ENCODE peak calls at places on chromosomes 3 and 15, in six cellular contexts. V is HepG2, F is K562, Z is H1, I is GM12878, X is SK-N-SH. Y is an unnamed sample.
A peak's percentile ranks its signal among the peaks of the same experiment; 100 is the strongest.

GRCh38 chr3:95715137-95715536 is 1099.3 kb upstream of the EPHA6 start:
- DNase-seq in V (no peak), F (no peak), X (no peak), I (no peak), Z (no peak), Y (no peak)

GRCh38 chr15:38559908-38560307 is 4.7 kb downstream of the RASGRP1 start:
- DNase-seq in X (peak; percentile 56), F (no peak), Z (no peak), V (no peak), I (no peak), Y (no peak)

GRCh38 chr15:77905301-77905920 is 172.1 kb downstream of the TBC1D2B start:
- DNase-seq in I (no peak), F (no peak), Z (no peak), V (no peak), X (no peak), Y (no peak)

GRCh38 chr3:13002398-13003124 is 70.7 kb downstream of the IQSEC1 start:
- DNase-seq in Z (no peak), X (no peak), V (no peak), I (peak; percentile 89), F (no peak), Y (no peak)

GRCh38 chr3:125039041-125039896 is 16.5 kb downstream of the HEG1 start:
- DNase-seq in V (no peak), I (no peak), F (no peak), Z (no peak), X (no peak), Y (no peak)

GRCh38 chr3:47057212-47057671 is 77.8 kb downstream of the NBEAL2 start:
- DNase-seq in F (no peak), X (no peak), I (no peak), Z (no peak), V (no peak), Y (peak; percentile 31)

GRCh38 chr3:141796436-141797166 is 33.4 kb downstream of the GRK7 start:
- DNase-seq in Z (no peak), V (no peak), I (peak; percentile 63), X (no peak), F (no peak), Y (no peak)

GRCh38 chr15:86892774-86893449 is 813.2 kb downstream of the AGBL1 start:
- DNase-seq in F (no peak), Z (no peak), V (no peak), I (no peak), X (no peak), Y (no peak)

GRCh38 chr15:81848701-81849100 is 197.1 kb downstream of the MEX3B start:
- DNase-seq in X (no peak), F (no peak), V (no peak), I (no peak), Z (no peak), Y (no peak)

GRCh38 chr3:32781211-32781968 is 36.4 kb upstream of the TRIM71 start:
- DNase-seq in F (peak; percentile 90), I (peak; percentile 26), X (peak; percentile 95), Z (peak; percentile 94), V (peak; percentile 83), Y (peak; percentile 68)

GRCh38 chr3:12663311-12663935 is 494 bp downstream of the RAF1 start:
- DNase-seq in I (no peak), F (no peak), V (no peak), X (peak; percentile 78), Z (no peak), Y (no peak)

GRCh38 chr3:93973160-93974126 is at the start of gene PROS1:
- DNase-seq in F (peak; percentile 79), V (peak; percentile 85), I (no peak), X (peak; percentile 86), Z (peak; percentile 74), Y (peak; percentile 68)

GRCh38 chr15:41967506-41968206 is 4.7 kb downstream of the EHD4 start:
- DNase-seq in I (peak; percentile 45), X (no peak), F (no peak), V (no peak), Z (no peak), Y (peak; percentile 36)

GRCh38 chr3:49593046-49593445 is 38.8 kb downstream of the BSN start:
- DNase-seq in I (no peak), F (no peak), V (no peak), Z (no peak), X (no peak), Y (peak; percentile 39)

GRCh38 chr3:34382859-34383258 is 584.4 kb downstream of the PDCD6IP start:
- DNase-seq in X (no peak), Z (no peak), I (no peak), V (no peak), F (no peak), Y (no peak)

GRCh38 chr3:14210843-14211594 is 32.4 kb downstream of the LSM3 start:
- DNase-seq in X (no peak), F (no peak), Z (no peak), V (no peak), I (no peak), Y (peak; percentile 87)

GRCh38 chr15:69390575-69390974 is 23.6 kb upstream of the KIF23 start:
- DNase-seq in F (no peak), V (no peak), X (no peak), I (no peak), Z (no peak), Y (peak; percentile 77)

GRCh38 chr15:51971353-51972133 is at the start of gene LEO1:
- DNase-seq in F (peak; percentile 91), X (peak; percentile 89), I (peak; percentile 88), V (peak; percentile 96), Z (peak; percentile 83), Y (peak; percentile 98)

GRCh38 chr3:67075295-67075694 is 77.2 kb downstream of the KBTBD8 start:
- DNase-seq in I (no peak), V (no peak), X (no peak), F (no peak), Z (no peak), Y (no peak)

GRCh38 chr15:75712668-75713337 is at the start of gene CSPG4:
- DNase-seq in F (peak; percentile 62), I (no peak), V (no peak), X (no peak), Z (peak; percentile 72), Y (peak; percentile 73)

GRCh38 chr3:115169808-115170207 is 22.7 kb upstream of the ZBTB20 start:
- DNase-seq in X (no peak), I (no peak), Z (no peak), F (no peak), V (no peak), Y (no peak)

GRCh38 chr3:155065537-155065936 is 14.6 kb upstream of the MME start:
- DNase-seq in V (no peak), I (no peak), F (peak; percentile 22), X (no peak), Z (no peak), Y (peak; percentile 88)

GRCh38 chr15:48851956-48852355 is 26.0 kb upstream of the EID1 start:
- DNase-seq in V (no peak), I (no peak), X (no peak), Z (no peak), F (peak; percentile 44), Y (no peak)

DNA sequence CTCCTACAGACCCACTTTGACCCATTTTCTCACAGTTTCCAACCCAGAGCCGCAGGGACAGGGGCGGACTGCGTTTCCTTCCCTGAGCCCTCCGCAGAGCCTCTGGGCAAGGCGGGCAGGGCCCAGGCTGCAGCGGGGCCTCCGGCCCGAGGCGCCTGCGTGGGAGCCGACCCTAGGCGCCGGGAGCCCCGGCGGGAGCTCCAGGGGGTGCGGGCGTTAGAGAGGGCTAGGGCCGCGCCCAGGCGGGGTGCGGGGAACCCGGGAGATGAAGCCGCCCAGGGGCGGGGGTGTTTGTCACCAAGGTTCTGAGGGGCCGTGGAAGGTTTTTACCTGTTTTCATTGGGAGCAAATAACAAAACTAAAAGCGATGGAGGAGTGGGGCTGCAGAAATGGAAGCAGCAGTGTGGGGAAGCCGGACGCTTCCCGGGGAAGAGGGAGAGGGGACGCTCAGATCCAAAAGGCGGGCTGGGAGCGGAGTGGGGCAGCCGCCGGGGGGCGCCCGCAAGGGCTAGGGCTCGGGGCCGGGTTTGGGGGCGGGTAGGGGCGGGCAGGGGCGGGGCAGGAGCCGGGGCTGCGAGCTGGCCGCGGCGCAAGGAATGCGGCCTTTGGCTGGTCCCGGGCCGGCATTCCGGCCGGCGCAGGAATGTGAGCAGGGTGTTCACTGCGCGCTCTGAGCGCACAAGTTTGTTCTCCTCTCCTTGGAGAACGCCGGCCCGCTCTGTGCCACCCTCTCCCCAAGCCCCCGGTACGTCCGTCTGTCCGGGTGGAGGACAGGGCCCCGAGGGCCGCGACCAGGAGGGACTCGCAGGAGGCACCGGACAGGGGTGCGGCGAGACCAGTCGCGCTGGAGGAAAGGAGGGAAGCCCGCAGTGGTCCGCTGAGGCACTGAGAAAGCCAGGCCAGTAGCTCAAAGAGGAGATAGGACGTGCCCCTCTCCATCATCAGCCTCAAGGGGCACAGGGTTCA is 61.1 kb downstream of the AMOTL2 start:
- DNase-seq in I (no peak), V (peak; percentile 62), F (peak; percentile 41), X (no peak), Z (peak; percentile 88), Y (peak; percentile 76)
- H2AFZ ChIP-seq in I (no peak overlapping the region), V (no peak overlapping the region), F (peak overlapping the region; percentile 32), X (no peak overlapping the region), Z (peak overlapping the region; percentile 54), Y (peak overlapping the region; percentile 86)

DNA sequence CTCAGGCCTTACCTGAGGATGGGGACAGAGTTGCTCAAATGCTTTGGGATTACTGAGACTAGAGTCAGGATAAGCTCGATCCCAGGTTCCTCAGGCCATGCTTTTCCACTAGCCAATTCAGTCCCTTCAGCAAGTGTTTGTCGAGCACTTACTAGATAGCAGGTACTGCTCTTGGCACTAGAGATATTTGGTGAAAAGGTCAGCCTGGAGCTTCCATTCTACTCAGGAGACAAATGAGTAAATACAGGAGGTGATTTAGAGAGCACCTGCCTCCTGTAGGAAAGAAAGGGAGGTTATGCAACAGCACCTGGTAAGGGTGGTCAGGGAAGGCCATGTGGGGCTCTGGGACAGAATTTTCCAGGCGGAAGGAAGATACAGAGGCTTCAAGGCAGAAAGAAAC is 99.9 kb downstream of the CACNA1D start:
- DNase-seq in V (no peak), I (no peak), F (no peak), X (no peak), Z (peak; percentile 11), Y (no peak)
- TF ChIP-seq RFX5 in V (no peak), I (no peak), F (no peak), X (no peak), Z (no peak), Y (no peak)

DNA sequence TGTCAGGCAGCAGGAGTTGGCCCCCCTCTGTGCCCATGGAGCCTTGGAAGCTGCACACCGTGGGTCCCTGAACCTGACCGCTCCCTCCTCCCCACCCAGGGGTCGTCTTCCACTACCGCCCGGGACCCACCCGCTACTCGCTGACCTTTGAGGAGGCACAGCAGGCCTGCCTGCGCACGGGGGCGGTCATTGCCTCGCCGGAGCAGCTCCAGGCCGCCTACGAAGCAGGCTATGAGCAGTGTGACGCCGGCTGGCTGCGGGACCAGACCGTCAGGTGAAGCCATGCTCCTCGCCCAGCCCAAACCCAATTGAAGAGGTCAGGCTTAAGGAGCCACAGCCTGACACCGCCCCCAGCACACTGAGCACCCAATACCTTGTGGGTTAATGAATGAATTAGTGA is 43.9 kb downstream of the ACAN start:
- DNase-seq in X (no peak), Z (no peak), F (no peak), I (no peak), V (no peak), Y (no peak)
- H2AFZ ChIP-seq in X (no peak overlapping the region), Z (no peak overlapping the region), F (no peak overlapping the region), I (no peak overlapping the region), V (no peak overlapping the region), Y (peak overlapping the region; percentile 33)

DNA sequence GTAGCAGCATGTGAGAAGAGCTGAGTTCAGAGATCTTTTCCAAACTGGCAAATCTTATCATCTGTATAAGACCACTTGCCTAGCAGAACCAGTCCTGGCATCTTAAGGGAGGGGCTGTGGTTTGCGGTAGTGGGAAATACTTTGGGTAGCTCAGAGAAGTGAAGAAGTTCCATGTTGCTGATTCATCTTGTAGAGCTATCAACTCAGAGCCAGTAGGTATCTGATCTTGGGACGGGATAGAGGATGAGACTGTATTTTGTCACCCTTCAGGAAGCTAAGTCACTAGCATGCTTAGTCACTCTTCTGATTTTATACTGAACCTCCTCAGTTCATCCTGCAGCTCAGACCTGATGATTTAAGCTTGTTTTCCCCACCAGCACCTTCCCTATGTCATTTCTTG is 211.4 kb downstream of the NR1D2 start:
- DNase-seq in V (no peak), X (no peak), I (no peak), Z (no peak), F (peak; percentile 53), Y (peak; percentile 41)
- TF ChIP-seq RFX5 in V (no peak), X (no peak), I (no peak), Z (no peak), F (no peak), Y (no peak)